ENCODE peak calls at places on chromosomes 3 and 15, in four cellular contexts. F, B, L and H are unnamed samples.

GRCh38 chr3:102745881-102746280 is 311.1 kb downstream of the ZPLD1 start:
- DNase-seq in F (no peak), L (no peak), B (no peak), H (no peak)

GRCh38 chr15:36414670-36415069 is 164.8 kb upstream of the CDIN1 start:
- DNase-seq in F (no peak), B (no peak), L (no peak), H (no peak)

GRCh38 chr15:88954431-88955277 is 41.5 kb upstream of the MFGE8 start:
- DNase-seq in F (peak; percentile 45), L (no peak), B (no peak), H (peak; percentile 59)

GRCh38 chr15:58136731-58137130 is 1.4 kb upstream of the AQP9 start:
- DNase-seq in B (no peak), L (no peak), F (no peak), H (no peak)

GRCh38 chr3:24129549-24129948 is 184.5 kb downstream of the NR1D2 start:
- DNase-seq in B (no peak), F (no peak), L (no peak), H (no peak)

GRCh38 chr3:171162986-171163723 is 136.6 kb upstream of the SLC2A2 start:
- DNase-seq in B (no peak), F (no peak), L (no peak), H (peak; percentile 48)

GRCh38 chr3:24510030-24510648 is 15.5 kb upstream of the THRB start:
- DNase-seq in F (no peak), B (no peak), L (no peak), H (no peak)

GRCh38 chr15:73851679-73852078 is 21.7 kb upstream of the TBC1D21 start:
- DNase-seq in B (no peak), F (peak; percentile 89), L (peak; percentile 10), H (peak; percentile 82)

GRCh38 chr3:99418709-99419108 is 219.7 kb upstream of the COL8A1 start:
- DNase-seq in F (no peak), L (no peak), B (no peak), H (no peak)

GRCh38 chr3:4979401-4980228 is at the start of gene BHLHE40:
- DNase-seq in B (no peak), F (peak; percentile 73), L (peak; percentile 16), H (no peak)

GRCh38 chr3:190059242-190059590 is 61.5 kb downstream of the P3H2 start:
- DNase-seq in F (no peak), L (no peak), B (no peak), H (no peak)

GRCh38 chr3:52193059-52193458 is 4.9 kb upstream of the ALAS1 start:
- DNase-seq in B (peak; percentile 93), L (no peak), F (no peak), H (peak; percentile 14)

GRCh38 chr15:71153823-71154524 is 38.7 kb downstream of the THSD4 start:
- DNase-seq in L (no peak), B (no peak), F (no peak), H (no peak)

GRCh38 chr3:120798346-120798745 is 55.8 kb downstream of the GTF2E1 start:
- DNase-seq in B (no peak), F (no peak), L (no peak), H (no peak)

GRCh38 chr3:159586587-159587202 is 401.9 kb upstream of the IL12A start:
- DNase-seq in B (no peak), L (no peak), F (peak; percentile 55), H (peak; percentile 30)

GRCh38 chr15:52040167-52040900 is 21.3 kb downstream of the MAPK6 start:
- DNase-seq in B (no peak), F (peak; percentile 18), L (no peak), H (no peak)

GRCh38 chr3:29285356-29286070 is 4.6 kb downstream of the RBMS3 start:
- DNase-seq in L (no peak), B (no peak), F (no peak), H (no peak)

GRCh38 chr3:7293286-7293685 is 432.4 kb downstream of the GRM7 start:
- DNase-seq in F (no peak), L (no peak), B (no peak), H (no peak)

GRCh38 chr15:40787991-40788390 is 18.2 kb downstream of the C15orf62 start:
- DNase-seq in B (no peak), L (no peak), F (no peak), H (no peak)

GRCh38 chr15:78056714-78057269 is 20.7 kb downstream of the TBC1D2B start:
- DNase-seq in F (no peak), L (no peak), B (no peak), H (no peak)

GRCh38 chr15:84992157-84992940 is 10.7 kb downstream of the PDE8A start:
- DNase-seq in F (no peak), L (peak; percentile 39), B (no peak), H (no peak)

GRCh38 chr3:56219894-56220805 is 248.1 kb downstream of the ERC2 start:
- DNase-seq in F (no peak), B (no peak), L (no peak), H (no peak)

GRCh38 chr3:101193957-101194356 is 126.4 kb downstream of the IMPG2 start:
- DNase-seq in L (no peak), B (no peak), F (no peak), H (no peak)